ENCODE peak calls at places on chromosomes 1 and 21, in nine cellular contexts. One of them, this sample, is unnamed.

GRCh38 chr1:81801032-81801833 is 499 bp downstream of the ADGRL2 start:
- DNase-seq in fibroblast of the aortic adventitia: peak; percentile 96
- DNase-seq in cardiac muscle cell: peak; percentile 94
- DNase-seq in astrocyte: peak; percentile 93
- DNase-seq in brain microvascular endothelial cell: peak; percentile 85
- DNase-seq in LNCaP clone FGC: peak; percentile 31
- DNase-seq in dorsolateral prefrontal cortex: no peak
- DNase-seq in heart left ventricle: peak; percentile 89
- DNase-seq in hepatocyte: peak; percentile 91
- DNase-seq in this sample: peak; percentile 34

GRCh38 chr21:32726742-32727477 is 903 bp downstream of the SYNJ1 start:
- DNase-seq in fibroblast of the aortic adventitia: peak; percentile 32
- DNase-seq in cardiac muscle cell: peak; percentile 28
- DNase-seq in astrocyte: no peak
- DNase-seq in brain microvascular endothelial cell: peak; percentile 7
- DNase-seq in LNCaP clone FGC: no peak
- DNase-seq in dorsolateral prefrontal cortex: no peak
- DNase-seq in heart left ventricle: peak; percentile 44
- DNase-seq in hepatocyte: peak; percentile 46
- DNase-seq in this sample: no peak

GRCh38 chr1:201295346-201295745 is 12.0 kb downstream of the PKP1 start:
- DNase-seq in fibroblast of the aortic adventitia: no peak
- DNase-seq in cardiac muscle cell: no peak
- DNase-seq in astrocyte: no peak
- DNase-seq in brain microvascular endothelial cell: no peak
- DNase-seq in LNCaP clone FGC: no peak
- DNase-seq in dorsolateral prefrontal cortex: no peak
- DNase-seq in heart left ventricle: no peak
- DNase-seq in hepatocyte: no peak
- DNase-seq in this sample: no peak

GRCh38 chr1:27770293-27770830 is 2.7 kb upstream of the STX12 start:
- DNase-seq in fibroblast of the aortic adventitia: no peak
- DNase-seq in cardiac muscle cell: no peak
- DNase-seq in astrocyte: no peak
- DNase-seq in brain microvascular endothelial cell: no peak
- DNase-seq in LNCaP clone FGC: no peak
- DNase-seq in dorsolateral prefrontal cortex: no peak
- DNase-seq in heart left ventricle: no peak
- DNase-seq in hepatocyte: no peak
- DNase-seq in this sample: no peak

GRCh38 chr1:55634516-55634915 is 419.4 kb upstream of the USP24 start:
- DNase-seq in fibroblast of the aortic adventitia: no peak
- DNase-seq in cardiac muscle cell: no peak
- DNase-seq in astrocyte: no peak
- DNase-seq in brain microvascular endothelial cell: no peak
- DNase-seq in LNCaP clone FGC: peak; percentile 58
- DNase-seq in dorsolateral prefrontal cortex: no peak
- DNase-seq in heart left ventricle: no peak
- DNase-seq in hepatocyte: no peak
- DNase-seq in this sample: no peak

GRCh38 chr1:151106891-151107290 is 36.3 kb downstream of the GABPB2 start:
- DNase-seq in fibroblast of the aortic adventitia: peak; percentile 15
- DNase-seq in cardiac muscle cell: peak; percentile 26
- DNase-seq in astrocyte: peak; percentile 32
- DNase-seq in brain microvascular endothelial cell: peak; percentile 62
- DNase-seq in LNCaP clone FGC: no peak
- DNase-seq in dorsolateral prefrontal cortex: no peak
- DNase-seq in heart left ventricle: no peak
- DNase-seq in hepatocyte: no peak
- DNase-seq in this sample: no peak

GRCh38 chr1:15328785-15329480 is 80.8 kb upstream of the EFHD2 start:
- DNase-seq in fibroblast of the aortic adventitia: peak; percentile 87
- DNase-seq in cardiac muscle cell: peak; percentile 94
- DNase-seq in astrocyte: peak; percentile 82
- DNase-seq in brain microvascular endothelial cell: peak; percentile 77
- DNase-seq in LNCaP clone FGC: no peak
- DNase-seq in dorsolateral prefrontal cortex: no peak
- DNase-seq in heart left ventricle: peak; percentile 83
- DNase-seq in hepatocyte: peak; percentile 45
- DNase-seq in this sample: no peak

GRCh38 chr1:209202826-209203439 is 380.6 kb upstream of the CAMK1G start:
- DNase-seq in fibroblast of the aortic adventitia: peak; percentile 62
- DNase-seq in cardiac muscle cell: peak; percentile 77
- DNase-seq in astrocyte: peak; percentile 33
- DNase-seq in brain microvascular endothelial cell: peak; percentile 22
- DNase-seq in LNCaP clone FGC: peak; percentile 25
- DNase-seq in dorsolateral prefrontal cortex: no peak
- DNase-seq in heart left ventricle: no peak
- DNase-seq in hepatocyte: peak; percentile 48
- DNase-seq in this sample: peak; percentile 18

DNA sequence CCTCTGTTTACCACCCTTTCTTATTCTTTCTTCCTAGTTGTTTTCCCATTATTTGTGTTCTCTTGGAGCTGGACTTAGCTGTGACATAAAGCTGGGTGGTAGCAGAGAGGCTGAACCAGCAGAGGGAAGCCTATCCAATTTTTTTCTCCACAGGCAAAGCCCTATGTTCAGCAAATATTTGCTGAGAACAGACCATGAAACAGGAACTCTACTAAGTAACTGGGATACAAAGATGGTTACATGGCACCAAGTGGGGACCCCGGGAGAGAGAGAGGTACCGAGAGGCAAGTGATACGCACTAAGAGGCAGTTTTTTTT is 6.6 kb downstream of the CFAP141 start:
- DNase-seq in fibroblast of the aortic adventitia: peak; percentile 31
- DNase-seq in cardiac muscle cell: no peak
- DNase-seq in astrocyte: no peak
- DNase-seq in brain microvascular endothelial cell: no peak
- DNase-seq in LNCaP clone FGC: no peak
- DNase-seq in dorsolateral prefrontal cortex: no peak
- DNase-seq in heart left ventricle: no peak
- DNase-seq in hepatocyte: peak; percentile 41
- DNase-seq in this sample: no peak
- TF ChIP-seq CTCF in fibroblast of the aortic adventitia: peak; percentile 40
- TF ChIP-seq CTCF in cardiac muscle cell: no peak
- TF ChIP-seq CTCF in astrocyte: no peak
- TF ChIP-seq CTCF in brain microvascular endothelial cell: peak; percentile 55
- TF ChIP-seq CTCF in LNCaP clone FGC: peak; percentile 43
- TF ChIP-seq CTCF in dorsolateral prefrontal cortex: no peak
- TF ChIP-seq CTCF in heart left ventricle: no peak
- TF ChIP-seq CTCF in hepatocyte: no peak
- TF ChIP-seq CTCF in this sample: no peak

GRCh38 chr1:162541619-162542141 is 19.8 kb upstream of the UAP1 start:
- DNase-seq in fibroblast of the aortic adventitia: peak; percentile 99
- DNase-seq in cardiac muscle cell: peak; percentile 96
- DNase-seq in astrocyte: peak; percentile 98
- DNase-seq in brain microvascular endothelial cell: peak; percentile 93
- DNase-seq in LNCaP clone FGC: no peak
- DNase-seq in dorsolateral prefrontal cortex: no peak
- DNase-seq in heart left ventricle: peak; percentile 51
- DNase-seq in hepatocyte: peak; percentile 52
- DNase-seq in this sample: no peak

GRCh38 chr1:162535501-162535900 is 26.0 kb upstream of the UAP1 start:
- DNase-seq in fibroblast of the aortic adventitia: no peak
- DNase-seq in cardiac muscle cell: no peak
- DNase-seq in astrocyte: peak; percentile 25
- DNase-seq in brain microvascular endothelial cell: no peak
- DNase-seq in LNCaP clone FGC: no peak
- DNase-seq in dorsolateral prefrontal cortex: no peak
- DNase-seq in heart left ventricle: no peak
- DNase-seq in hepatocyte: no peak
- DNase-seq in this sample: no peak

GRCh38 chr1:162537216-162537615 is 24.3 kb upstream of the UAP1 start:
- DNase-seq in fibroblast of the aortic adventitia: no peak
- DNase-seq in cardiac muscle cell: no peak
- DNase-seq in astrocyte: no peak
- DNase-seq in brain microvascular endothelial cell: no peak
- DNase-seq in LNCaP clone FGC: no peak
- DNase-seq in dorsolateral prefrontal cortex: no peak
- DNase-seq in heart left ventricle: no peak
- DNase-seq in hepatocyte: no peak
- DNase-seq in this sample: no peak

GRCh38 chr1:162536511-162536910 is 25.0 kb upstream of the UAP1 start:
- DNase-seq in fibroblast of the aortic adventitia: peak; percentile 70
- DNase-seq in cardiac muscle cell: peak; percentile 22
- DNase-seq in astrocyte: peak; percentile 79
- DNase-seq in brain microvascular endothelial cell: no peak
- DNase-seq in LNCaP clone FGC: no peak
- DNase-seq in dorsolateral prefrontal cortex: no peak
- DNase-seq in heart left ventricle: no peak
- DNase-seq in hepatocyte: no peak
- DNase-seq in this sample: no peak

DNA sequence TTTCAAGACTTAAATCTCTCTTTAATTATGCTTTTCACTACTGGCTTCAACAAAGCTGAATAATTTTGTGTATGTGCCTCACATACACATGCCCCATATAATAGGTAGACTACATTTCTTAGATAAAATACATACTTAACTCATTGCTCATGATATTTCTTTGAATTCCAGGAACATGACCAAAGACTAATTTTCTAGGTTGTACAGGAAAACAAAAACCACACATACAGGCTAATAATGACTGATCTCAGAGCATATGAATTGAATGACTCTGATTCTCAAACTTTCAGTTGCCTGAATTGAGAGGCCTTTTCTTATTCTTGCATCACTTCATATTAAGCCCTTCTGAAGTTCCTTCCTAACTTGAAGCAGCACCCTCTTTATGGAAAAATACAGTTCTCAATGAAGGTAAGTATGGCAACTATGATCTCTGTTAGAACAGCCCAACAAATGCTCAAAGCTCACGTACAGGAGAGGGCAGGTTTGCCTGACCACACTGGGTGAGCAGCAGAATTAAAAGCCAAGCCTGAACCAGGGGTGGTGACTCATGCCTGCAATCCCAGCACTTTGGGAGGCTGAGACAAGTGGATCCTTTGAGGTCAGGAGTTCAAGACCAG is 22.6 kb upstream of the UAP1 start:
- DNase-seq in fibroblast of the aortic adventitia: peak; percentile 93
- DNase-seq in cardiac muscle cell: peak; percentile 82
- DNase-seq in astrocyte: peak; percentile 97
- DNase-seq in brain microvascular endothelial cell: peak; percentile 83
- DNase-seq in LNCaP clone FGC: no peak
- DNase-seq in dorsolateral prefrontal cortex: no peak
- DNase-seq in heart left ventricle: no peak
- DNase-seq in hepatocyte: no peak
- DNase-seq in this sample: no peak
- H3K4me3 ChIP-seq in fibroblast of the aortic adventitia: no peak overlapping the region
- H3K4me3 ChIP-seq in cardiac muscle cell: no peak overlapping the region
- H3K4me3 ChIP-seq in astrocyte: no peak overlapping the region
- H3K4me3 ChIP-seq in brain microvascular endothelial cell: no peak overlapping the region
- H3K4me3 ChIP-seq in LNCaP clone FGC: no peak overlapping the region
- H3K4me3 ChIP-seq in dorsolateral prefrontal cortex: no peak overlapping the region
- H3K4me3 ChIP-seq in heart left ventricle: no peak overlapping the region
- H3K4me3 ChIP-seq in hepatocyte: no peak overlapping the region
- H3K4me3 ChIP-seq in this sample: no peak overlapping the region

DNA sequence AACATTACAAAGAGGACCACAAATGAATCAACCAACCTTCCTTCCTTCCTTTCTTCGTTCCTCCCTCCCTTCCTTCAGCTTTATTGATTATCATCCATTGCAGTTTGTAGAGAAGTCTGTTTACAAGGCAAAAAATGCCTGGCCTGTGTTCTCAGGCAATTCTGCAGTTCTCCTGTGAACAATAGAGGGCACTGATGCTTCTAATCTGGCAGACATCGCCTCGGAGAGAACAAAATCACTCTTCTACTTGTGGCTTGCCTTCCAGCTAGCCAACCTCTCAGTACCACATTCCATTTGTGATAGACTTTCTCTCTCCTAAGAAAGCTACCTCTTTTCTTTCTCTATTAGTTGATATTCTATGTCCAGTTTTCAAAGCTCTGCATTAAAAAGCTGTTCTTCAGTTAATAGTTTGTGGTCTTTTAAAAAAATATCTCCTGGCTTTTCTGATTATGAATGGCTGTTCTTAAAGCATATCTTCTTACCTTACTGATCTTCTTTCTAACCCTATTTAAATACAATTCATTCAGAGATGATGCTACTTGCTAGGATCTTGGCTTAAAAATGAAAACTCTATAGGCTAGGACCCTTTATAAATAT is 26.9 kb upstream of the ESRRG start:
- DNase-seq in fibroblast of the aortic adventitia: peak; percentile 53
- DNase-seq in cardiac muscle cell: peak; percentile 72
- DNase-seq in astrocyte: peak; percentile 51
- DNase-seq in brain microvascular endothelial cell: peak; percentile 45
- DNase-seq in LNCaP clone FGC: no peak
- DNase-seq in dorsolateral prefrontal cortex: no peak
- DNase-seq in heart left ventricle: no peak
- DNase-seq in hepatocyte: peak; percentile 78
- DNase-seq in this sample: no peak
- TF ChIP-seq CTCF in fibroblast of the aortic adventitia: peak; percentile 67
- TF ChIP-seq CTCF in cardiac muscle cell: peak; percentile 81
- TF ChIP-seq CTCF in astrocyte: peak; percentile 75
- TF ChIP-seq CTCF in brain microvascular endothelial cell: peak; percentile 78
- TF ChIP-seq CTCF in LNCaP clone FGC: peak; percentile 90
- TF ChIP-seq CTCF in dorsolateral prefrontal cortex: peak; percentile 79
- TF ChIP-seq CTCF in heart left ventricle: peak; percentile 45
- TF ChIP-seq CTCF in hepatocyte: peak; percentile 92
- TF ChIP-seq CTCF in this sample: peak; percentile 65

GRCh38 chr1:116915182-116915611 is 5.5 kb downstream of the PTGFRN start:
- DNase-seq in fibroblast of the aortic adventitia: peak; percentile 46
- DNase-seq in cardiac muscle cell: peak; percentile 13
- DNase-seq in astrocyte: peak; percentile 84
- DNase-seq in brain microvascular endothelial cell: no peak
- DNase-seq in LNCaP clone FGC: no peak
- DNase-seq in dorsolateral prefrontal cortex: no peak
- DNase-seq in heart left ventricle: peak; percentile 37
- DNase-seq in hepatocyte: no peak
- DNase-seq in this sample: no peak
- H3K4me3 ChIP-seq in fibroblast of the aortic adventitia: peak overlapping the region; percentile 14
- H3K4me3 ChIP-seq in cardiac muscle cell: no peak overlapping the region
- H3K4me3 ChIP-seq in astrocyte: no peak overlapping the region
- H3K4me3 ChIP-seq in brain microvascular endothelial cell: no peak overlapping the region
- H3K4me3 ChIP-seq in LNCaP clone FGC: no peak overlapping the region
- H3K4me3 ChIP-seq in dorsolateral prefrontal cortex: peak overlapping the region; percentile 34
- H3K4me3 ChIP-seq in heart left ventricle: peak overlapping the region; percentile 38
- H3K4me3 ChIP-seq in hepatocyte: no peak overlapping the region
- H3K4me3 ChIP-seq in this sample: no peak overlapping the region

GRCh38 chr1:49817681-49818080 is 206.1 kb downstream of the AGBL4 start:
- DNase-seq in fibroblast of the aortic adventitia: no peak
- DNase-seq in cardiac muscle cell: no peak
- DNase-seq in astrocyte: no peak
- DNase-seq in brain microvascular endothelial cell: no peak
- DNase-seq in LNCaP clone FGC: no peak
- DNase-seq in dorsolateral prefrontal cortex: no peak
- DNase-seq in heart left ventricle: no peak
- DNase-seq in hepatocyte: no peak
- DNase-seq in this sample: no peak
- TF ChIP-seq CTCF in fibroblast of the aortic adventitia: no peak
- TF ChIP-seq CTCF in cardiac muscle cell: no peak
- TF ChIP-seq CTCF in astrocyte: no peak
- TF ChIP-seq CTCF in brain microvascular endothelial cell: no peak
- TF ChIP-seq CTCF in LNCaP clone FGC: no peak
- TF ChIP-seq CTCF in dorsolateral prefrontal cortex: no peak
- TF ChIP-seq CTCF in heart left ventricle: no peak
- TF ChIP-seq CTCF in hepatocyte: no peak
- TF ChIP-seq CTCF in this sample: no peak